ENCODE peak calls at places on chromosome 4, in five cellular contexts. L, H, N, M and U are unnamed samples.

GRCh38 chr4:8345946-8346814 is 76.6 kb downstream of the HTRA3 start:
- DNase-seq in L (no peak), H (no peak), N (no peak), M (no peak), U (no peak)

GRCh38 chr4:144667500-144667899 is 21.5 kb downstream of the HHIP start:
- DNase-seq in L (no peak), H (no peak), N (no peak), M (no peak), U (no peak)

GRCh38 chr4:1767770-1768366 is 25.2 kb upstream of the FGFR3 start:
- DNase-seq in L (no peak), H (no peak), N (no peak), M (no peak), U (peak)

GRCh38 chr4:112520598-112521122 is 4.7 kb upstream of the NEUROG2 start:
- DNase-seq in L (no peak), H (no peak), N (no peak), M (no peak), U (no peak)

GRCh38 chr4:14787894-14788293 is 214.4 kb upstream of the CPEB2 start:
- DNase-seq in L (no peak), H (no peak), N (no peak), M (no peak), U (no peak)

GRCh38 chr4:152106113-152106763 is 345.4 kb upstream of the GATB start:
- DNase-seq in L (peak), H (peak), N (peak), M (no peak), U (peak)

GRCh38 chr4:38099020-38099600 is 138.9 kb downstream of the PTTG2 start:
- DNase-seq in L (no peak), H (no peak), N (no peak), M (no peak), U (no peak)

GRCh38 chr4:26753187-26753586 is 107.5 kb upstream of the STIM2 start:
- DNase-seq in L (no peak), H (no peak), N (no peak), M (no peak), U (no peak)

GRCh38 chr4:69860007-69860406 is at the start of gene SULT1E1:
- DNase-seq in L (no peak), H (no peak), N (no peak), M (no peak), U (peak)